ENCODE peak calls at places on chromosomes 2 and 18, in seven cellular contexts. F is stimulated activated CD8-positive, alpha-beta memory T cell treated with anti-CD3 and anti-CD28 coated beads, Interleukin-15, amount 100 ng/mL, for 24 hours; S is hepatocyte; W is NCI-H748 treated with DMSO at 0.1 percent for 48 hours; H is HTR-8/SVneo; C is activated T-helper 1 cell treated with anti-CD3 and anti-CD28 coated beads, Interleukin-2, amount 50 U/mL, for 16 hours; N is lower leg skin. U is an unnamed sample.

GRCh38 chr18:77118256-77119090 is 14.1 kb downstream of the MBP start:
- DNase-seq in F (no peak), S (no peak), W (no peak), H (no peak), C (no peak), N (no peak), U (no peak)

GRCh38 chr2:33903701-33904100 is 304.6 kb upstream of the FAM98A start:
- DNase-seq in F (no peak), S (no peak), W (no peak), H (no peak), C (no peak), N (no peak), U (no peak)

GRCh38 chr2:177161741-177162440 is 50.7 kb upstream of the HNRNPA3 start:
- DNase-seq in F (no peak), S (peak; percentile 57), W (peak; percentile 35), H (no peak), C (no peak), N (no peak), U (no peak)

GRCh38 chr18:23784811-23785245 is 95.6 kb downstream of the LAMA3 start:
- DNase-seq in F (no peak), S (no peak), W (no peak), H (peak; percentile 13), C (no peak), N (no peak), U (no peak)

GRCh38 chr2:158748925-158749590 is 46.1 kb upstream of the DAPL1 start:
- DNase-seq in F (no peak), S (no peak), W (no peak), H (no peak), C (no peak), N (no peak), U (no peak)

GRCh38 chr18:2776596-2776995 is 70.2 kb upstream of the EMILIN2 start:
- DNase-seq in F (no peak), S (no peak), W (no peak), H (no peak), C (no peak), N (no peak), U (no peak)

GRCh38 chr2:48912110-48912509 is 156.6 kb upstream of the LHCGR start:
- DNase-seq in F (no peak), S (peak; percentile 25), W (no peak), H (no peak), C (no peak), N (no peak), U (no peak)

GRCh38 chr2:45898819-45899218 is 247.3 kb downstream of the PRKCE start:
- DNase-seq in F (no peak), S (no peak), W (no peak), H (no peak), C (no peak), N (no peak), U (no peak)

GRCh38 chr18:59451073-59451472 is 92.0 kb upstream of the LMAN1 start:
- DNase-seq in F (no peak), S (no peak), W (no peak), H (no peak), C (no peak), N (no peak), U (no peak)

U was measured in NT2/D1.